ENCODE peak calls at places on chromosomes 5 and 9, in eight cellular contexts. B is fibroblast of mammary gland; X is astrocyte of the spinal cord; F is endodermal cell; V is T-helper 9 cell; E is upper lobe of right lung; R is SK-MEL-5; W is activated naive CD4-positive, alpha-beta T cell treated with anti-CD3 and anti-CD28 coated beads for 36 hours. K is an unnamed sample.

GRCh38 chr9:127225747-127226646 is 38.6 kb upstream of the GARNL3 start:
- DNase-seq in X (no peak), V (no peak), F (no peak), R (no peak), W (no peak), B (peak), E (no peak), K (no peak)

GRCh38 chr5:172778223-172778814 is 7.3 kb upstream of the DUSP1 start:
- DNase-seq in R (peak), F (peak), V (no peak), B (peak), E (peak), W (no peak), X (peak), K (no peak)

GRCh38 chr9:90899287-90899686 is 97.7 kb downstream of the SYK start:
- DNase-seq in E (no peak), X (no peak), B (no peak), W (no peak), F (no peak), V (no peak), R (no peak), K (no peak)

GRCh38 chr9:99451121-99451606 is 229.1 kb downstream of the SEC61B start:
- DNase-seq in X (no peak), F (peak), E (no peak), V (no peak), W (no peak), R (no peak), B (no peak), K (no peak)

GRCh38 chr5:33936381-33937016 is at the start of gene RXFP3:
- DNase-seq in V (no peak), E (no peak), R (no peak), B (peak), F (no peak), X (no peak), W (no peak), K (no peak)

GRCh38 chr9:127612993-127613954 is 1.2 kb downstream of the STXBP1 start:
- DNase-seq in R (peak), W (peak), V (peak), F (peak), B (peak), X (peak), E (peak), K (peak)

GRCh38 chr5:179309751-179310320 is 35.4 kb downstream of the ADAMTS2 start:
- DNase-seq in E (peak), F (no peak), W (no peak), X (no peak), B (no peak), R (no peak), V (no peak), K (no peak)

GRCh38 chr5:135079282-135079681 is 45.3 kb upstream of the PITX1 start:
- DNase-seq in B (no peak), X (no peak), E (no peak), R (no peak), F (no peak), V (no peak), W (peak), K (no peak)

GRCh38 chr5:1952456-1953099 is 69.9 kb upstream of the IRX4 start:
- DNase-seq in F (peak), W (no peak), V (no peak), R (no peak), E (no peak), B (no peak), X (no peak), K (peak)

GRCh38 chr5:80194470-80194869 is 61.4 kb downstream of the SERINC5 start:
- DNase-seq in R (no peak), X (no peak), F (peak), B (no peak), W (peak), V (no peak), E (no peak), K (no peak)

GRCh38 chr9:113523421-113524141 is 60.1 kb downstream of the RGS3 start:
- DNase-seq in B (peak), F (no peak), E (peak), R (no peak), W (peak), X (no peak), V (peak), K (no peak)

GRCh38 chr9:92590386-92590785 is 54.6 kb upstream of the ECM2 start:
- DNase-seq in W (no peak), V (no peak), E (no peak), B (peak), X (peak), R (peak), F (no peak), K (no peak)